ENCODE peak calls at places on chromosomes 5 and 9, in nine cellular contexts. One of them, this sample, is unnamed.

GRCh38 chr5:1412621-1413020 is 32.6 kb downstream of the SLC6A3 start:
- DNase-seq in GM23338: peak
- DNase-seq in lower leg skin: no peak
- DNase-seq in GM13976: no peak
- DNase-seq in upper lobe of right lung: peak
- DNase-seq in body of pancreas: no peak
- DNase-seq in NB4: no peak
- DNase-seq in GM20000: no peak
- DNase-seq in uterus: no peak
- DNase-seq in this sample: no peak

GRCh38 chr5:31408814-31409213 is 123.1 kb downstream of the DROSHA start:
- DNase-seq in GM23338: no peak
- DNase-seq in uterus: no peak
- DNase-seq in GM13976: no peak
- DNase-seq in GM20000: no peak
- DNase-seq in NB4: no peak
- DNase-seq in body of pancreas: no peak
- DNase-seq in upper lobe of right lung: no peak
- DNase-seq in lower leg skin: no peak
- DNase-seq in this sample: no peak

GRCh38 chr5:148208226-148208625 is 5.4 kb downstream of the SPINK6 start:
- DNase-seq in uterus: no peak
- DNase-seq in lower leg skin: no peak
- DNase-seq in upper lobe of right lung: no peak
- DNase-seq in body of pancreas: no peak
- DNase-seq in GM23338: no peak
- DNase-seq in NB4: no peak
- DNase-seq in GM20000: no peak
- DNase-seq in GM13976: no peak
- DNase-seq in this sample: no peak

GRCh38 chr5:99070355-99070754 is 141.5 kb upstream of the CHD1 start:
- DNase-seq in GM20000: no peak
- DNase-seq in NB4: no peak
- DNase-seq in GM23338: no peak
- DNase-seq in uterus: no peak
- DNase-seq in GM13976: no peak
- DNase-seq in lower leg skin: no peak
- DNase-seq in body of pancreas: no peak
- DNase-seq in upper lobe of right lung: no peak
- DNase-seq in this sample: no peak

GRCh38 chr5:164053123-164053522 is 547.7 kb downstream of the MAT2B start:
- DNase-seq in body of pancreas: no peak
- DNase-seq in uterus: no peak
- DNase-seq in NB4: no peak
- DNase-seq in lower leg skin: no peak
- DNase-seq in GM23338: no peak
- DNase-seq in GM20000: no peak
- DNase-seq in GM13976: no peak
- DNase-seq in upper lobe of right lung: no peak
- DNase-seq in this sample: no peak

GRCh38 chr9:128393171-128393761 is 22.1 kb downstream of the URM1 start:
- DNase-seq in GM20000: no peak
- DNase-seq in GM13976: no peak
- DNase-seq in upper lobe of right lung: no peak
- DNase-seq in body of pancreas: no peak
- DNase-seq in GM23338: peak
- DNase-seq in lower leg skin: no peak
- DNase-seq in uterus: no peak
- DNase-seq in NB4: no peak
- DNase-seq in this sample: peak

GRCh38 chr9:72292874-72293607 is 72.0 kb downstream of the ZFAND5 start:
- DNase-seq in GM13976: no peak
- DNase-seq in GM23338: no peak
- DNase-seq in uterus: no peak
- DNase-seq in lower leg skin: no peak
- DNase-seq in upper lobe of right lung: no peak
- DNase-seq in GM20000: no peak
- DNase-seq in body of pancreas: peak
- DNase-seq in NB4: peak
- DNase-seq in this sample: no peak

GRCh38 chr9:94869415-94869838 is 142.9 kb downstream of the AOPEP start:
- DNase-seq in lower leg skin: no peak
- DNase-seq in NB4: no peak
- DNase-seq in body of pancreas: no peak
- DNase-seq in GM13976: no peak
- DNase-seq in uterus: no peak
- DNase-seq in GM23338: no peak
- DNase-seq in GM20000: no peak
- DNase-seq in upper lobe of right lung: no peak
- DNase-seq in this sample: no peak

GRCh38 chr5:151770383-151771258 is 1.1 kb upstream of the G3BP1 start:
- DNase-seq in uterus: peak
- DNase-seq in body of pancreas: peak
- DNase-seq in NB4: peak
- DNase-seq in lower leg skin: peak
- DNase-seq in GM13976: peak
- DNase-seq in upper lobe of right lung: peak
- DNase-seq in GM23338: peak
- DNase-seq in GM20000: peak
- DNase-seq in this sample: peak

GRCh38 chr5:179403426-179404147 is 58.3 kb upstream of the ADAMTS2 start:
- DNase-seq in GM23338: no peak
- DNase-seq in upper lobe of right lung: no peak
- DNase-seq in body of pancreas: no peak
- DNase-seq in GM20000: no peak
- DNase-seq in lower leg skin: peak
- DNase-seq in NB4: no peak
- DNase-seq in GM13976: peak
- DNase-seq in uterus: no peak
- DNase-seq in this sample: no peak

GRCh38 chr9:72894342-72894741 is 58.5 kb downstream of the ALDH1A1 start:
- DNase-seq in NB4: no peak
- DNase-seq in upper lobe of right lung: no peak
- DNase-seq in lower leg skin: no peak
- DNase-seq in GM13976: no peak
- DNase-seq in uterus: no peak
- DNase-seq in GM23338: no peak
- DNase-seq in GM20000: no peak
- DNase-seq in body of pancreas: no peak
- DNase-seq in this sample: no peak

GRCh38 chr5:1330847-1331831 is 13.8 kb downstream of the CLPTM1L start:
- DNase-seq in GM23338: no peak
- DNase-seq in lower leg skin: no peak
- DNase-seq in upper lobe of right lung: no peak
- DNase-seq in GM20000: no peak
- DNase-seq in uterus: no peak
- DNase-seq in body of pancreas: no peak
- DNase-seq in NB4: no peak
- DNase-seq in GM13976: no peak
- DNase-seq in this sample: no peak

GRCh38 chr9:136631038-136632000 is 31.4 kb upstream of the EGFL7 start:
- DNase-seq in upper lobe of right lung: peak
- DNase-seq in GM23338: peak
- DNase-seq in body of pancreas: peak
- DNase-seq in NB4: peak
- DNase-seq in GM20000: peak
- DNase-seq in uterus: peak
- DNase-seq in lower leg skin: peak
- DNase-seq in GM13976: peak
- DNase-seq in this sample: peak

GRCh38 chr5:125634242-125634835 is 788.9 kb upstream of the GRAMD2B start:
- DNase-seq in lower leg skin: no peak
- DNase-seq in uterus: no peak
- DNase-seq in GM13976: no peak
- DNase-seq in body of pancreas: no peak
- DNase-seq in NB4: no peak
- DNase-seq in GM20000: no peak
- DNase-seq in upper lobe of right lung: no peak
- DNase-seq in GM23338: no peak
- DNase-seq in this sample: no peak

GRCh38 chr9:109307380-109308240 is 13.2 kb downstream of the EPB41L4B start:
- DNase-seq in GM20000: no peak
- DNase-seq in GM13976: no peak
- DNase-seq in GM23338: no peak
- DNase-seq in uterus: no peak
- DNase-seq in NB4: no peak
- DNase-seq in body of pancreas: peak
- DNase-seq in lower leg skin: no peak
- DNase-seq in upper lobe of right lung: no peak
- DNase-seq in this sample: no peak

GRCh38 chr9:112535364-112535763 is 48.7 kb downstream of the KIAA1958 start:
- DNase-seq in GM23338: no peak
- DNase-seq in upper lobe of right lung: no peak
- DNase-seq in lower leg skin: no peak
- DNase-seq in GM13976: no peak
- DNase-seq in NB4: no peak
- DNase-seq in uterus: no peak
- DNase-seq in GM20000: no peak
- DNase-seq in body of pancreas: no peak
- DNase-seq in this sample: no peak

GRCh38 chr5:144356489-144356888 is 185.8 kb downstream of the KCTD16 start:
- DNase-seq in lower leg skin: no peak
- DNase-seq in body of pancreas: no peak
- DNase-seq in upper lobe of right lung: no peak
- DNase-seq in GM13976: no peak
- DNase-seq in GM20000: no peak
- DNase-seq in GM23338: peak
- DNase-seq in NB4: no peak
- DNase-seq in uterus: no peak
- DNase-seq in this sample: no peak
- TF ChIP-seq CTCF in lower leg skin: no peak
- TF ChIP-seq CTCF in body of pancreas: no peak
- TF ChIP-seq CTCF in upper lobe of right lung: no peak
- TF ChIP-seq CTCF in GM13976: no peak
- TF ChIP-seq CTCF in GM20000: no peak
- TF ChIP-seq CTCF in GM23338: no peak
- TF ChIP-seq CTCF in NB4: no peak
- TF ChIP-seq CTCF in uterus: no peak
- TF ChIP-seq CTCF in this sample: no peak

DNA sequence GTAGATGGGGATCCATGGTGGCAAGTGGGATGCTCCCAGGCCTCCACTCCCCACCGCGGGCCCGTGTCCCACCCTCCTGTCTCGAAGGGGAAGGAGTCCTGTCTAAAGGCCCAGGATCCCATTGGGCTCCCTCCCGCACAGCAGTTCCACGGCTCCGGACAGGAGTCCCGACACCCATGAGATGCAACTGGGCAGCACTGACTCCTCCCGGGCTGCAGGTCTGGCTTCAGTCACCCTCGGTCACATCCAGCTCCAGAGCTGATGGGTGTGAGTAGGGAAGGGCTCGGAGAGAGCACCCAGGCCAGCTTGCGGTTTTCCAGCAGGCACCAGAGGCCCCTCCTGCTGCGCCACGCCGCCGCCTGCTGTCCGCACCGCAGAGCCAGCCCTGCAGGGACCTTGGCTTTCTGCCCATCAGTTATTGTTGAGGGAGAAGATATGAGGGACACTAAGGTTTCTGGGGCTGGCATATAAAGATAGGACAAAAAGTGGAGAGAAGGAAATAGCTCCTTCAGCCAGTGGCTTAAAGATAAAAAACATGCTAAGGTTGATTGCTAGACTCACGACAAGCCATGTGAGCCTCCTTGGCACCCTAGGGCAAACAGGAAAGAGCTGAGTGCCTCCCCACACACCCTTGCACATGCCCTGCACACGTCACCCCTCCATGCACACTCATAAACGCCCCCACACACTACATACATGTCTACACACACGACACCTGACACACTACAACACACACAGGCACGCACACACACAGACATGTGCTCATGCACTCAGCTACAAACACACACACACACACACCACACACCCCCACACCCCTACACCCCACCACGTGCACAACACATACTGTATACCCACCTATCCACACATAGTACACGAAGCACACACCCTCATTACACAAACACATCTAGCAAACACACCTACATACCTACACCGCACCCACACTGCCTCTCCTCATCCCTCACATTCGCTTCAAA is 79.0 kb downstream of the AK8 start:
- DNase-seq in uterus: no peak
- DNase-seq in GM13976: no peak
- DNase-seq in NB4: peak
- DNase-seq in lower leg skin: peak
- DNase-seq in upper lobe of right lung: peak
- DNase-seq in GM23338: peak
- DNase-seq in body of pancreas: no peak
- DNase-seq in GM20000: no peak
- DNase-seq in this sample: no peak
- TF ChIP-seq CTCF in uterus: no peak
- TF ChIP-seq CTCF in GM13976: no peak
- TF ChIP-seq CTCF in NB4: no peak
- TF ChIP-seq CTCF in lower leg skin: no peak
- TF ChIP-seq CTCF in upper lobe of right lung: peak
- TF ChIP-seq CTCF in GM23338: peak
- TF ChIP-seq CTCF in body of pancreas: no peak
- TF ChIP-seq CTCF in GM20000: no peak
- TF ChIP-seq CTCF in this sample: no peak

DNA sequence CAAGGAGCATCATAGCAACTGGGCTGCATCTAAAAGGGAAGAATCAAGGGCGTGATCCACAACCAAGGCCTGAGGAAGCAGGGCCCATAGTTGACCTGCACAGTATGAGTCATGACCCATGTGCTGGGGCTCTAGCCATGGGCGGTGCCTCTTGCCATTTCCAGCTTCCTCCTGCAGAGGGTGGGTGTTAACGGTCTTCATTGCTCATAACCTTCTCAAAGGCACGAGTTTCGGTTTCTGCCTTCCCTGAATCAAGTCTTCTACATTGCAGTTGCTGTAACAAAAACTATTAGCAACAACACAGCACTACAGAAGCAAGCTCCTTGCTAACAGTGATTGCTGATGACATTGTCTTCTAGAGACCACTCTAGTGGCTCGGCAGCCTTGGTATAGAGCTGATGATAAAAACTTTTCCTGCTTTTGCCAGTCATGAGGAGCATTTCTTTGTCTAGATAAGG is 66.9 kb downstream of the CTSL start:
- DNase-seq in upper lobe of right lung: peak
- DNase-seq in uterus: peak
- DNase-seq in GM13976: no peak
- DNase-seq in body of pancreas: peak
- DNase-seq in lower leg skin: peak
- DNase-seq in NB4: peak
- DNase-seq in GM23338: peak
- DNase-seq in GM20000: peak
- DNase-seq in this sample: no peak
- TF ChIP-seq CTCF in upper lobe of right lung: peak
- TF ChIP-seq CTCF in uterus: no peak
- TF ChIP-seq CTCF in GM13976: no peak
- TF ChIP-seq CTCF in body of pancreas: no peak
- TF ChIP-seq CTCF in lower leg skin: no peak
- TF ChIP-seq CTCF in NB4: peak
- TF ChIP-seq CTCF in GM23338: peak
- TF ChIP-seq CTCF in GM20000: no peak
- TF ChIP-seq CTCF in this sample: no peak

DNA sequence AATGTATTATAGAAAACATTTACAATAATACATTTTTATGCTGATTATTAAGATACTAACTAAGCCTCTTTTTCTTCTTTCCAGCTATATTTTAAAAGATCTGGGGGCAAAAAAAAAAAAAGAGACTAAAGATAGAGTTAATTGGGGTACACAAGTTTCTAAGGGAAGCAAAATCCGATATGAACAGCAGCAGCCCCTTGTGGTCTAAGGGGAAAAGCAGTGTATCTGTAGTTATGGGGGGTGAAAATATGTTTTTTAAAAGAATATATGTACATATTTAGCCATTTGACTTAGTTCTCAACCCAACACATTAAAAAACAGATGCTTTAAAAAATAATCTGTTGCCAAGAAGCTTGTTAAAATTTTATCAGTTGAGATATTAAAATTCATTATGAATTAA is 134.3 kb upstream of the POU5F2 start:
- DNase-seq in NB4: no peak
- DNase-seq in GM23338: no peak
- DNase-seq in upper lobe of right lung: no peak
- DNase-seq in lower leg skin: no peak
- DNase-seq in GM13976: no peak
- DNase-seq in GM20000: no peak
- DNase-seq in body of pancreas: no peak
- DNase-seq in uterus: no peak
- DNase-seq in this sample: no peak
- TF ChIP-seq CTCF in NB4: no peak
- TF ChIP-seq CTCF in GM23338: peak
- TF ChIP-seq CTCF in upper lobe of right lung: no peak
- TF ChIP-seq CTCF in lower leg skin: no peak
- TF ChIP-seq CTCF in GM13976: no peak
- TF ChIP-seq CTCF in GM20000: no peak
- TF ChIP-seq CTCF in body of pancreas: no peak
- TF ChIP-seq CTCF in uterus: no peak
- TF ChIP-seq CTCF in this sample: no peak